ENCODE peak calls at places on chromosomes 4 and X, in seven cellular contexts. One of them, this sample, is unnamed.

GRCh38 chr4:53923921-53924320 is 140.5 kb downstream of the CHIC2 start:
- DNase-seq in T-helper 1 cell: no peak
- DNase-seq in midbrain: no peak
- DNase-seq in NCI-H1092: no peak
- DNase-seq in NCI-H524: no peak
- DNase-seq in naive thymus-derived CD8-positive, alpha-beta T cell: no peak
- DNase-seq in NCI-H1694 treated with DMSO at 0.1 percent for 48 hours: no peak
- DNase-seq in this sample: no peak

GRCh38 chr4:48193921-48194320 is 59.9 kb upstream of the TXK start:
- DNase-seq in midbrain: no peak
- DNase-seq in naive thymus-derived CD8-positive, alpha-beta T cell: no peak
- DNase-seq in NCI-H524: no peak
- DNase-seq in NCI-H1694 treated with DMSO at 0.1 percent for 48 hours: no peak
- DNase-seq in T-helper 1 cell: no peak
- DNase-seq in NCI-H1092: no peak
- DNase-seq in this sample: no peak

GRCh38 chrX:34877451-34877850 is 65.1 kb upstream of the FAM47B start:
- DNase-seq in NCI-H1092: no peak
- DNase-seq in T-helper 1 cell: no peak
- DNase-seq in NCI-H524: no peak
- DNase-seq in naive thymus-derived CD8-positive, alpha-beta T cell: no peak
- DNase-seq in midbrain: no peak
- DNase-seq in NCI-H1694 treated with DMSO at 0.1 percent for 48 hours: no peak
- DNase-seq in this sample: no peak

GRCh38 chr4:58163172-58163571 is 1053.0 kb upstream of the IGFBP7 start:
- DNase-seq in NCI-H524: peak
- DNase-seq in NCI-H1694 treated with DMSO at 0.1 percent for 48 hours: no peak
- DNase-seq in NCI-H1092: no peak
- DNase-seq in naive thymus-derived CD8-positive, alpha-beta T cell: no peak
- DNase-seq in T-helper 1 cell: no peak
- DNase-seq in midbrain: no peak
- DNase-seq in this sample: no peak

GRCh38 chr4:103137446-103137827 is 37.8 kb upstream of the BDH2 start:
- DNase-seq in NCI-H1092: no peak
- DNase-seq in T-helper 1 cell: no peak
- DNase-seq in midbrain: no peak
- DNase-seq in NCI-H1694 treated with DMSO at 0.1 percent for 48 hours: no peak
- DNase-seq in naive thymus-derived CD8-positive, alpha-beta T cell: no peak
- DNase-seq in NCI-H524: no peak
- DNase-seq in this sample: no peak

GRCh38 chr4:53478671-53479456 is 101.4 kb downstream of the FIP1L1 start:
- DNase-seq in NCI-H1694 treated with DMSO at 0.1 percent for 48 hours: no peak
- DNase-seq in midbrain: no peak
- DNase-seq in naive thymus-derived CD8-positive, alpha-beta T cell: no peak
- DNase-seq in NCI-H1092: no peak
- DNase-seq in T-helper 1 cell: no peak
- DNase-seq in NCI-H524: no peak
- DNase-seq in this sample: no peak

GRCh38 chr4:185774815-185775684 is 36.9 kb downstream of the SORBS2 start:
- DNase-seq in naive thymus-derived CD8-positive, alpha-beta T cell: no peak
- DNase-seq in NCI-H524: no peak
- DNase-seq in NCI-H1092: no peak
- DNase-seq in midbrain: no peak
- DNase-seq in NCI-H1694 treated with DMSO at 0.1 percent for 48 hours: no peak
- DNase-seq in T-helper 1 cell: no peak
- DNase-seq in this sample: no peak

GRCh38 chrX:81489987-81490386 is 288.1 kb downstream of the SH3BGRL start:
- DNase-seq in T-helper 1 cell: no peak
- DNase-seq in naive thymus-derived CD8-positive, alpha-beta T cell: no peak
- DNase-seq in NCI-H1092: no peak
- DNase-seq in midbrain: no peak
- DNase-seq in NCI-H1694 treated with DMSO at 0.1 percent for 48 hours: no peak
- DNase-seq in NCI-H524: no peak
- DNase-seq in this sample: no peak

GRCh38 chr4:98778206-98778605 is 119.8 kb upstream of the TSPAN5 start:
- DNase-seq in NCI-H1092: no peak
- DNase-seq in NCI-H524: no peak
- DNase-seq in T-helper 1 cell: no peak
- DNase-seq in midbrain: no peak
- DNase-seq in naive thymus-derived CD8-positive, alpha-beta T cell: no peak
- DNase-seq in NCI-H1694 treated with DMSO at 0.1 percent for 48 hours: no peak
- DNase-seq in this sample: no peak

GRCh38 chr4:80532674-80533333 is 197.3 kb downstream of the CFAP299 start:
- DNase-seq in NCI-H1694 treated with DMSO at 0.1 percent for 48 hours: no peak
- DNase-seq in naive thymus-derived CD8-positive, alpha-beta T cell: no peak
- DNase-seq in T-helper 1 cell: no peak
- DNase-seq in midbrain: no peak
- DNase-seq in NCI-H524: no peak
- DNase-seq in NCI-H1092: no peak
- DNase-seq in this sample: no peak

GRCh38 chr4:26020896-26021295 is 106.9 kb downstream of the SMIM20 start:
- DNase-seq in NCI-H524: no peak
- DNase-seq in T-helper 1 cell: no peak
- DNase-seq in naive thymus-derived CD8-positive, alpha-beta T cell: no peak
- DNase-seq in midbrain: no peak
- DNase-seq in NCI-H1694 treated with DMSO at 0.1 percent for 48 hours: no peak
- DNase-seq in NCI-H1092: no peak
- DNase-seq in this sample: no peak

GRCh38 chrX:19721726-19722370 is 165.6 kb downstream of the SH3KBP1 start:
- DNase-seq in naive thymus-derived CD8-positive, alpha-beta T cell: no peak
- DNase-seq in T-helper 1 cell: no peak
- DNase-seq in NCI-H1694 treated with DMSO at 0.1 percent for 48 hours: no peak
- DNase-seq in NCI-H524: no peak
- DNase-seq in midbrain: peak
- DNase-seq in NCI-H1092: no peak
- DNase-seq in this sample: no peak

GRCh38 chrX:17465201-17465600 is 90.2 kb downstream of the NHS start:
- DNase-seq in NCI-H524: no peak
- DNase-seq in midbrain: no peak
- DNase-seq in naive thymus-derived CD8-positive, alpha-beta T cell: no peak
- DNase-seq in NCI-H1092: no peak
- DNase-seq in T-helper 1 cell: no peak
- DNase-seq in NCI-H1694 treated with DMSO at 0.1 percent for 48 hours: no peak
- DNase-seq in this sample: no peak

GRCh38 chr4:150135134-150135773 is 57.0 kb downstream of the DCLK2 start:
- DNase-seq in NCI-H1092: no peak
- DNase-seq in NCI-H524: no peak
- DNase-seq in NCI-H1694 treated with DMSO at 0.1 percent for 48 hours: no peak
- DNase-seq in naive thymus-derived CD8-positive, alpha-beta T cell: no peak
- DNase-seq in T-helper 1 cell: no peak
- DNase-seq in midbrain: no peak
- DNase-seq in this sample: no peak

GRCh38 chr4:107843394-107843793 is 18.7 kb downstream of the SGMS2 start:
- DNase-seq in midbrain: no peak
- DNase-seq in NCI-H524: no peak
- DNase-seq in NCI-H1694 treated with DMSO at 0.1 percent for 48 hours: no peak
- DNase-seq in naive thymus-derived CD8-positive, alpha-beta T cell: no peak
- DNase-seq in NCI-H1092: no peak
- DNase-seq in T-helper 1 cell: no peak
- DNase-seq in this sample: no peak

GRCh38 chrX:129599996-129600395 is 54.8 kb downstream of the APLN start:
- DNase-seq in NCI-H1694 treated with DMSO at 0.1 percent for 48 hours: no peak
- DNase-seq in midbrain: no peak
- DNase-seq in naive thymus-derived CD8-positive, alpha-beta T cell: no peak
- DNase-seq in T-helper 1 cell: no peak
- DNase-seq in NCI-H524: no peak
- DNase-seq in NCI-H1092: no peak
- DNase-seq in this sample: no peak

GRCh38 chrX:153727108-153727931 is 2.7 kb downstream of the ABCD1 start:
- DNase-seq in NCI-H524: no peak
- DNase-seq in naive thymus-derived CD8-positive, alpha-beta T cell: no peak
- DNase-seq in NCI-H1694 treated with DMSO at 0.1 percent for 48 hours: no peak
- DNase-seq in T-helper 1 cell: no peak
- DNase-seq in midbrain: peak
- DNase-seq in NCI-H1092: peak
- DNase-seq in this sample: no peak

GRCh38 chr4:10173039-10173753 is 56.6 kb upstream of the WDR1 start:
- DNase-seq in midbrain: no peak
- DNase-seq in T-helper 1 cell: no peak
- DNase-seq in naive thymus-derived CD8-positive, alpha-beta T cell: no peak
- DNase-seq in NCI-H524: no peak
- DNase-seq in NCI-H1694 treated with DMSO at 0.1 percent for 48 hours: no peak
- DNase-seq in NCI-H1092: peak
- DNase-seq in this sample: no peak

GRCh38 chr4:125045311-125045710 is 269.4 kb upstream of the FAT4 start:
- DNase-seq in T-helper 1 cell: no peak
- DNase-seq in NCI-H524: no peak
- DNase-seq in naive thymus-derived CD8-positive, alpha-beta T cell: no peak
- DNase-seq in midbrain: no peak
- DNase-seq in NCI-H1694 treated with DMSO at 0.1 percent for 48 hours: no peak
- DNase-seq in NCI-H1092: no peak
- DNase-seq in this sample: no peak

GRCh38 chrX:18422325-18422724 is 3.1 kb upstream of the CDKL5 start:
- DNase-seq in NCI-H1092: no peak
- DNase-seq in midbrain: no peak
- DNase-seq in T-helper 1 cell: no peak
- DNase-seq in NCI-H1694 treated with DMSO at 0.1 percent for 48 hours: no peak
- DNase-seq in NCI-H524: no peak
- DNase-seq in naive thymus-derived CD8-positive, alpha-beta T cell: no peak
- DNase-seq in this sample: no peak

GRCh38 chrX:56728752-56729151 is 291 bp upstream of the NBDY start:
- DNase-seq in NCI-H1694 treated with DMSO at 0.1 percent for 48 hours: no peak
- DNase-seq in NCI-H1092: no peak
- DNase-seq in midbrain: peak
- DNase-seq in naive thymus-derived CD8-positive, alpha-beta T cell: peak
- DNase-seq in NCI-H524: peak
- DNase-seq in T-helper 1 cell: peak
- DNase-seq in this sample: peak

GRCh38 chr4:82287720-82288119 is 86.1 kb downstream of the HNRNPD start:
- DNase-seq in T-helper 1 cell: no peak
- DNase-seq in NCI-H1092: no peak
- DNase-seq in NCI-H1694 treated with DMSO at 0.1 percent for 48 hours: no peak
- DNase-seq in NCI-H524: no peak
- DNase-seq in naive thymus-derived CD8-positive, alpha-beta T cell: no peak
- DNase-seq in midbrain: no peak
- DNase-seq in this sample: no peak

GRCh38 chrX:74242484-74243138 is 61.4 kb upstream of the ZCCHC13 start:
- DNase-seq in NCI-H524: no peak
- DNase-seq in NCI-H1694 treated with DMSO at 0.1 percent for 48 hours: no peak
- DNase-seq in naive thymus-derived CD8-positive, alpha-beta T cell: no peak
- DNase-seq in midbrain: no peak
- DNase-seq in NCI-H1092: no peak
- DNase-seq in T-helper 1 cell: no peak
- DNase-seq in this sample: no peak

GRCh38 chr4:90317785-90318184 is 190.6 kb downstream of the CCSER1 start:
- DNase-seq in NCI-H1694 treated with DMSO at 0.1 percent for 48 hours: no peak
- DNase-seq in naive thymus-derived CD8-positive, alpha-beta T cell: no peak
- DNase-seq in NCI-H524: no peak
- DNase-seq in midbrain: no peak
- DNase-seq in NCI-H1092: no peak
- DNase-seq in T-helper 1 cell: no peak
- DNase-seq in this sample: no peak

GRCh38 chrX:140157611-140158010 is 192.3 kb upstream of the CXorf66 start:
- DNase-seq in NCI-H524: no peak
- DNase-seq in NCI-H1092: no peak
- DNase-seq in midbrain: no peak
- DNase-seq in naive thymus-derived CD8-positive, alpha-beta T cell: no peak
- DNase-seq in NCI-H1694 treated with DMSO at 0.1 percent for 48 hours: no peak
- DNase-seq in T-helper 1 cell: no peak
- DNase-seq in this sample: no peak

GRCh38 chr4:124804041-124804440 is 91.5 kb upstream of the ANKRD50 start:
- DNase-seq in midbrain: no peak
- DNase-seq in NCI-H1092: no peak
- DNase-seq in T-helper 1 cell: no peak
- DNase-seq in naive thymus-derived CD8-positive, alpha-beta T cell: no peak
- DNase-seq in NCI-H524: no peak
- DNase-seq in NCI-H1694 treated with DMSO at 0.1 percent for 48 hours: no peak
- DNase-seq in this sample: no peak

GRCh38 chrX:79170632-79171031 is 26.1 kb downstream of the GPR174 start:
- DNase-seq in T-helper 1 cell: no peak
- DNase-seq in NCI-H524: no peak
- DNase-seq in midbrain: no peak
- DNase-seq in NCI-H1694 treated with DMSO at 0.1 percent for 48 hours: no peak
- DNase-seq in NCI-H1092: no peak
- DNase-seq in naive thymus-derived CD8-positive, alpha-beta T cell: no peak
- DNase-seq in this sample: no peak

GRCh38 chr4:171002246-171002645 is 811.0 kb upstream of the GALNTL6 start:
- DNase-seq in NCI-H524: no peak
- DNase-seq in midbrain: no peak
- DNase-seq in T-helper 1 cell: no peak
- DNase-seq in NCI-H1092: no peak
- DNase-seq in NCI-H1694 treated with DMSO at 0.1 percent for 48 hours: no peak
- DNase-seq in naive thymus-derived CD8-positive, alpha-beta T cell: no peak
- DNase-seq in this sample: no peak

GRCh38 chrX:74325130-74326059 is 21.4 kb downstream of the ZCCHC13 start:
- DNase-seq in T-helper 1 cell: no peak
- DNase-seq in NCI-H1694 treated with DMSO at 0.1 percent for 48 hours: peak
- DNase-seq in naive thymus-derived CD8-positive, alpha-beta T cell: peak
- DNase-seq in NCI-H524: peak
- DNase-seq in NCI-H1092: peak
- DNase-seq in midbrain: no peak
- DNase-seq in this sample: peak

GRCh38 chr4:76233967-76234678 is 17.4 kb upstream of the FAM47E start:
- DNase-seq in naive thymus-derived CD8-positive, alpha-beta T cell: no peak
- DNase-seq in T-helper 1 cell: no peak
- DNase-seq in NCI-H524: no peak
- DNase-seq in NCI-H1092: no peak
- DNase-seq in midbrain: no peak
- DNase-seq in NCI-H1694 treated with DMSO at 0.1 percent for 48 hours: no peak
- DNase-seq in this sample: peak

GRCh38 chr4:141731481-141731880 is 95.1 kb downstream of the IL15 start:
- DNase-seq in T-helper 1 cell: no peak
- DNase-seq in midbrain: no peak
- DNase-seq in NCI-H1694 treated with DMSO at 0.1 percent for 48 hours: no peak
- DNase-seq in naive thymus-derived CD8-positive, alpha-beta T cell: no peak
- DNase-seq in NCI-H1092: no peak
- DNase-seq in NCI-H524: no peak
- DNase-seq in this sample: no peak

GRCh38 chrX:40006025-40007017 is 91.4 kb downstream of the BCOR start:
- DNase-seq in midbrain: no peak
- DNase-seq in NCI-H1092: no peak
- DNase-seq in T-helper 1 cell: no peak
- DNase-seq in NCI-H1694 treated with DMSO at 0.1 percent for 48 hours: no peak
- DNase-seq in NCI-H524: no peak
- DNase-seq in naive thymus-derived CD8-positive, alpha-beta T cell: no peak
- DNase-seq in this sample: peak